ENCODE peak calls at places on chromosomes 4 and X, in nine cellular contexts. One of them, this sample, is unnamed.

GRCh38 chr4:99876946-99877345 is 17.3 kb downstream of the LAMTOR3 start:
- DNase-seq in ELR: no peak
- DNase-seq in B cell: no peak
- DNase-seq in posterior cingulate gyrus: no peak
- DNase-seq in activated CD8-positive, alpha-beta memory T cell treated with anti-CD3 and anti-CD28 coated beads for 1 hour: no peak
- DNase-seq in GM13976: no peak
- DNase-seq in BJ: no peak
- DNase-seq in dermis blood vessel endothelial cell: no peak
- DNase-seq in dermis microvascular lymphatic vessel endothelial cell: no peak
- DNase-seq in this sample: no peak

GRCh38 chr4:68589790-68590189 is 13.7 kb upstream of the UGT2B17 start:
- DNase-seq in dermis microvascular lymphatic vessel endothelial cell: no peak
- DNase-seq in B cell: no peak
- DNase-seq in GM13976: no peak
- DNase-seq in BJ: no peak
- DNase-seq in ELR: no peak
- DNase-seq in dermis blood vessel endothelial cell: no peak
- DNase-seq in posterior cingulate gyrus: no peak
- DNase-seq in activated CD8-positive, alpha-beta memory T cell treated with anti-CD3 and anti-CD28 coated beads for 1 hour: no peak
- DNase-seq in this sample: peak

GRCh38 chr4:99079625-99080295 is 8.8 kb downstream of the ADH5 start:
- DNase-seq in BJ: no peak
- DNase-seq in dermis microvascular lymphatic vessel endothelial cell: no peak
- DNase-seq in activated CD8-positive, alpha-beta memory T cell treated with anti-CD3 and anti-CD28 coated beads for 1 hour: no peak
- DNase-seq in dermis blood vessel endothelial cell: no peak
- DNase-seq in ELR: no peak
- DNase-seq in B cell: no peak
- DNase-seq in GM13976: no peak
- DNase-seq in posterior cingulate gyrus: no peak
- DNase-seq in this sample: no peak

GRCh38 chrX:101407167-101407747 is 468 bp downstream of the GLA start:
- DNase-seq in dermis microvascular lymphatic vessel endothelial cell: no peak
- DNase-seq in B cell: peak
- DNase-seq in posterior cingulate gyrus: no peak
- DNase-seq in BJ: no peak
- DNase-seq in activated CD8-positive, alpha-beta memory T cell treated with anti-CD3 and anti-CD28 coated beads for 1 hour: no peak
- DNase-seq in ELR: no peak
- DNase-seq in GM13976: no peak
- DNase-seq in dermis blood vessel endothelial cell: no peak
- DNase-seq in this sample: no peak

GRCh38 chr4:29423836-29424721 is 1296.1 kb upstream of the PCDH7 start:
- DNase-seq in posterior cingulate gyrus: no peak
- DNase-seq in activated CD8-positive, alpha-beta memory T cell treated with anti-CD3 and anti-CD28 coated beads for 1 hour: no peak
- DNase-seq in B cell: no peak
- DNase-seq in dermis blood vessel endothelial cell: no peak
- DNase-seq in BJ: peak
- DNase-seq in ELR: peak
- DNase-seq in GM13976: no peak
- DNase-seq in dermis microvascular lymphatic vessel endothelial cell: no peak
- DNase-seq in this sample: peak

GRCh38 chrX:2360731-2361130 is 140.0 kb downstream of the DHRSX start:
- DNase-seq in posterior cingulate gyrus: no peak
- DNase-seq in activated CD8-positive, alpha-beta memory T cell treated with anti-CD3 and anti-CD28 coated beads for 1 hour: no peak
- DNase-seq in GM13976: no peak
- DNase-seq in BJ: no peak
- DNase-seq in dermis microvascular lymphatic vessel endothelial cell: peak
- DNase-seq in ELR: peak
- DNase-seq in dermis blood vessel endothelial cell: peak
- DNase-seq in B cell: no peak
- DNase-seq in this sample: no peak

GRCh38 chr4:153521995-153522799 is 56.0 kb downstream of the TMEM131L start:
- DNase-seq in dermis microvascular lymphatic vessel endothelial cell: no peak
- DNase-seq in activated CD8-positive, alpha-beta memory T cell treated with anti-CD3 and anti-CD28 coated beads for 1 hour: peak
- DNase-seq in B cell: peak
- DNase-seq in ELR: no peak
- DNase-seq in dermis blood vessel endothelial cell: no peak
- DNase-seq in BJ: no peak
- DNase-seq in GM13976: no peak
- DNase-seq in posterior cingulate gyrus: no peak
- DNase-seq in this sample: no peak

GRCh38 chr4:73668806-73669205 is 48.6 kb upstream of the RASSF6 start:
- DNase-seq in B cell: no peak
- DNase-seq in dermis blood vessel endothelial cell: no peak
- DNase-seq in posterior cingulate gyrus: no peak
- DNase-seq in ELR: peak
- DNase-seq in BJ: no peak
- DNase-seq in dermis microvascular lymphatic vessel endothelial cell: no peak
- DNase-seq in GM13976: no peak
- DNase-seq in activated CD8-positive, alpha-beta memory T cell treated with anti-CD3 and anti-CD28 coated beads for 1 hour: no peak
- DNase-seq in this sample: peak

GRCh38 chr4:85151786-85152185 is 185.3 kb upstream of the WDFY3 start:
- DNase-seq in activated CD8-positive, alpha-beta memory T cell treated with anti-CD3 and anti-CD28 coated beads for 1 hour: no peak
- DNase-seq in BJ: no peak
- DNase-seq in dermis microvascular lymphatic vessel endothelial cell: no peak
- DNase-seq in GM13976: no peak
- DNase-seq in dermis blood vessel endothelial cell: no peak
- DNase-seq in B cell: no peak
- DNase-seq in posterior cingulate gyrus: no peak
- DNase-seq in ELR: no peak
- DNase-seq in this sample: no peak

GRCh38 chrX:16469870-16470269 is 180.1 kb upstream of the S100G start:
- DNase-seq in ELR: no peak
- DNase-seq in activated CD8-positive, alpha-beta memory T cell treated with anti-CD3 and anti-CD28 coated beads for 1 hour: no peak
- DNase-seq in B cell: no peak
- DNase-seq in posterior cingulate gyrus: no peak
- DNase-seq in dermis blood vessel endothelial cell: no peak
- DNase-seq in BJ: no peak
- DNase-seq in GM13976: no peak
- DNase-seq in dermis microvascular lymphatic vessel endothelial cell: no peak
- DNase-seq in this sample: no peak

GRCh38 chr4:6134612-6135220 is 65.6 kb downstream of the JAKMIP1 start:
- DNase-seq in BJ: no peak
- DNase-seq in GM13976: peak
- DNase-seq in dermis blood vessel endothelial cell: peak
- DNase-seq in activated CD8-positive, alpha-beta memory T cell treated with anti-CD3 and anti-CD28 coated beads for 1 hour: peak
- DNase-seq in dermis microvascular lymphatic vessel endothelial cell: peak
- DNase-seq in ELR: peak
- DNase-seq in B cell: peak
- DNase-seq in posterior cingulate gyrus: peak
- DNase-seq in this sample: no peak

GRCh38 chr4:63370997-63371396 is 1038.3 kb downstream of the TECRL start:
- DNase-seq in activated CD8-positive, alpha-beta memory T cell treated with anti-CD3 and anti-CD28 coated beads for 1 hour: no peak
- DNase-seq in B cell: no peak
- DNase-seq in dermis blood vessel endothelial cell: no peak
- DNase-seq in dermis microvascular lymphatic vessel endothelial cell: no peak
- DNase-seq in ELR: no peak
- DNase-seq in posterior cingulate gyrus: no peak
- DNase-seq in GM13976: no peak
- DNase-seq in BJ: no peak
- DNase-seq in this sample: no peak

GRCh38 chr4:96025031-96025430 is 185.1 kb downstream of the PDHA2 start:
- DNase-seq in activated CD8-positive, alpha-beta memory T cell treated with anti-CD3 and anti-CD28 coated beads for 1 hour: no peak
- DNase-seq in posterior cingulate gyrus: no peak
- DNase-seq in dermis blood vessel endothelial cell: no peak
- DNase-seq in BJ: no peak
- DNase-seq in ELR: no peak
- DNase-seq in B cell: no peak
- DNase-seq in GM13976: no peak
- DNase-seq in dermis microvascular lymphatic vessel endothelial cell: no peak
- DNase-seq in this sample: no peak

GRCh38 chr4:129172181-129172580 is 76.2 kb downstream of the C4orf33 start:
- DNase-seq in B cell: no peak
- DNase-seq in dermis microvascular lymphatic vessel endothelial cell: no peak
- DNase-seq in GM13976: no peak
- DNase-seq in BJ: no peak
- DNase-seq in activated CD8-positive, alpha-beta memory T cell treated with anti-CD3 and anti-CD28 coated beads for 1 hour: no peak
- DNase-seq in dermis blood vessel endothelial cell: no peak
- DNase-seq in ELR: no peak
- DNase-seq in posterior cingulate gyrus: no peak
- DNase-seq in this sample: no peak

GRCh38 chr4:167715176-167715575 is 377.2 kb upstream of the ANXA10 start:
- DNase-seq in posterior cingulate gyrus: no peak
- DNase-seq in ELR: peak
- DNase-seq in activated CD8-positive, alpha-beta memory T cell treated with anti-CD3 and anti-CD28 coated beads for 1 hour: no peak
- DNase-seq in dermis microvascular lymphatic vessel endothelial cell: no peak
- DNase-seq in B cell: no peak
- DNase-seq in dermis blood vessel endothelial cell: no peak
- DNase-seq in BJ: no peak
- DNase-seq in GM13976: no peak
- DNase-seq in this sample: no peak

GRCh38 chrX:19017271-19017670 is 33.4 kb upstream of the PHKA2 start:
- DNase-seq in activated CD8-positive, alpha-beta memory T cell treated with anti-CD3 and anti-CD28 coated beads for 1 hour: no peak
- DNase-seq in BJ: no peak
- DNase-seq in ELR: peak
- DNase-seq in dermis blood vessel endothelial cell: peak
- DNase-seq in B cell: no peak
- DNase-seq in dermis microvascular lymphatic vessel endothelial cell: no peak
- DNase-seq in GM13976: peak
- DNase-seq in posterior cingulate gyrus: no peak
- DNase-seq in this sample: no peak

GRCh38 chrX:19883878-19884277 is 3.5 kb downstream of the SH3KBP1 start:
- DNase-seq in ELR: no peak
- DNase-seq in GM13976: no peak
- DNase-seq in B cell: no peak
- DNase-seq in posterior cingulate gyrus: no peak
- DNase-seq in BJ: no peak
- DNase-seq in dermis blood vessel endothelial cell: no peak
- DNase-seq in dermis microvascular lymphatic vessel endothelial cell: no peak
- DNase-seq in activated CD8-positive, alpha-beta memory T cell treated with anti-CD3 and anti-CD28 coated beads for 1 hour: no peak
- DNase-seq in this sample: peak

GRCh38 chrX:22135994-22136684 is 104.0 kb downstream of the PHEX start:
- DNase-seq in B cell: peak
- DNase-seq in ELR: peak
- DNase-seq in activated CD8-positive, alpha-beta memory T cell treated with anti-CD3 and anti-CD28 coated beads for 1 hour: no peak
- DNase-seq in GM13976: peak
- DNase-seq in dermis blood vessel endothelial cell: peak
- DNase-seq in posterior cingulate gyrus: no peak
- DNase-seq in BJ: no peak
- DNase-seq in dermis microvascular lymphatic vessel endothelial cell: peak
- DNase-seq in this sample: peak

GRCh38 chr4:140163029-140163810 is 9.2 kb upstream of the MAML3 start:
- DNase-seq in BJ: no peak
- DNase-seq in dermis microvascular lymphatic vessel endothelial cell: no peak
- DNase-seq in activated CD8-positive, alpha-beta memory T cell treated with anti-CD3 and anti-CD28 coated beads for 1 hour: no peak
- DNase-seq in GM13976: no peak
- DNase-seq in posterior cingulate gyrus: no peak
- DNase-seq in ELR: peak
- DNase-seq in B cell: no peak
- DNase-seq in dermis blood vessel endothelial cell: peak
- DNase-seq in this sample: no peak

This sample was measured in renal cortical epithelial cell.